ENCODE peak calls at places on chromosomes 4 and X, in six cellular contexts. One of them, this sample, is unnamed. For H3K27me3 and H3K4me1, the result is how much of the 10 kb centered on the place peaks cover.

GRCh38 chr4:37770016-37770415 is 56.5 kb upstream of the PGM2 start:
- DNase-seq in DND-41: no peak
- DNase-seq in effector memory CD4-positive, alpha-beta T cell: no peak
- DNase-seq in body of pancreas: no peak
- DNase-seq in breast epithelium: no peak
- DNase-seq in upper lobe of right lung: no peak
- DNase-seq in this sample: no peak

GRCh38 chr4:83340692-83341343 is 6.2 kb upstream of the HPSE start:
- DNase-seq in DND-41: peak
- DNase-seq in effector memory CD4-positive, alpha-beta T cell: no peak
- DNase-seq in body of pancreas: no peak
- DNase-seq in breast epithelium: no peak
- DNase-seq in upper lobe of right lung: no peak
- DNase-seq in this sample: no peak

GRCh38 chr4:108370291-108370690 is 201.6 kb upstream of the LEF1 start:
- DNase-seq in DND-41: peak
- DNase-seq in effector memory CD4-positive, alpha-beta T cell: no peak
- DNase-seq in body of pancreas: no peak
- DNase-seq in breast epithelium: no peak
- DNase-seq in upper lobe of right lung: no peak
- DNase-seq in this sample: no peak

GRCh38 chr4:151922306-151922705 is 161.5 kb upstream of the GATB start:
- DNase-seq in DND-41: no peak
- DNase-seq in effector memory CD4-positive, alpha-beta T cell: no peak
- DNase-seq in body of pancreas: no peak
- DNase-seq in breast epithelium: no peak
- DNase-seq in upper lobe of right lung: no peak
- DNase-seq in this sample: no peak

GRCh38 chr4:139828966-139829662 is 163.5 kb downstream of the MGST2 start:
- DNase-seq in DND-41: no peak
- DNase-seq in effector memory CD4-positive, alpha-beta T cell: no peak
- DNase-seq in body of pancreas: no peak
- DNase-seq in breast epithelium: no peak
- DNase-seq in upper lobe of right lung: no peak
- DNase-seq in this sample: no peak

GRCh38 chrX:34365482-34365881 is 233.4 kb upstream of the FAM47A start:
- DNase-seq in DND-41: no peak
- DNase-seq in effector memory CD4-positive, alpha-beta T cell: no peak
- DNase-seq in body of pancreas: no peak
- DNase-seq in breast epithelium: no peak
- DNase-seq in upper lobe of right lung: no peak
- DNase-seq in this sample: peak

GRCh38 chr4:72397314-72397713 is 171.7 kb downstream of the ADAMTS3 start:
- DNase-seq in DND-41: no peak
- DNase-seq in effector memory CD4-positive, alpha-beta T cell: no peak
- DNase-seq in body of pancreas: no peak
- DNase-seq in breast epithelium: no peak
- DNase-seq in upper lobe of right lung: peak
- DNase-seq in this sample: no peak

GRCh38 chr4:183571350-183572076 is 66.7 kb downstream of the ING2 start:
- DNase-seq in DND-41: no peak
- DNase-seq in effector memory CD4-positive, alpha-beta T cell: no peak
- DNase-seq in body of pancreas: peak
- DNase-seq in breast epithelium: peak
- DNase-seq in upper lobe of right lung: peak
- DNase-seq in this sample: peak

GRCh38 chrX:65985922-65986588 is 53.8 kb downstream of the VSIG4 start:
- DNase-seq in DND-41: peak
- DNase-seq in effector memory CD4-positive, alpha-beta T cell: peak
- DNase-seq in body of pancreas: peak
- DNase-seq in breast epithelium: no peak
- DNase-seq in upper lobe of right lung: no peak
- DNase-seq in this sample: peak

GRCh38 chr4:53638919-53639318 is 47.6 kb upstream of the LNX1 start:
- DNase-seq in DND-41: no peak
- DNase-seq in effector memory CD4-positive, alpha-beta T cell: no peak
- DNase-seq in body of pancreas: no peak
- DNase-seq in breast epithelium: no peak
- DNase-seq in upper lobe of right lung: no peak
- DNase-seq in this sample: no peak

GRCh38 chrX:24245201-24245600 is 68.7 kb downstream of the SUPT20HL2 start:
- DNase-seq in DND-41: no peak
- DNase-seq in effector memory CD4-positive, alpha-beta T cell: no peak
- DNase-seq in body of pancreas: no peak
- DNase-seq in breast epithelium: no peak
- DNase-seq in upper lobe of right lung: no peak
- DNase-seq in this sample: no peak

GRCh38 chrX:78375894-78376293 is 48.5 kb upstream of the CYSLTR1 start:
- DNase-seq in DND-41: peak
- DNase-seq in effector memory CD4-positive, alpha-beta T cell: no peak
- DNase-seq in body of pancreas: no peak
- DNase-seq in breast epithelium: no peak
- DNase-seq in upper lobe of right lung: no peak
- DNase-seq in this sample: no peak

GRCh38 chr4:30380404-30380998 is 339.7 kb upstream of the PCDH7 start:
- DNase-seq in DND-41: peak
- DNase-seq in effector memory CD4-positive, alpha-beta T cell: no peak
- DNase-seq in body of pancreas: peak
- DNase-seq in breast epithelium: no peak
- DNase-seq in upper lobe of right lung: no peak
- DNase-seq in this sample: peak

GRCh38 chr4:75726577-75726976 is 2.2 kb downstream of the USO1 start:
- DNase-seq in DND-41: no peak
- DNase-seq in effector memory CD4-positive, alpha-beta T cell: no peak
- DNase-seq in body of pancreas: no peak
- DNase-seq in breast epithelium: no peak
- DNase-seq in upper lobe of right lung: no peak
- DNase-seq in this sample: no peak

GRCh38 chrX:132184871-132185270 is 34.4 kb downstream of the RAP2C start:
- DNase-seq in DND-41: no peak
- DNase-seq in effector memory CD4-positive, alpha-beta T cell: no peak
- DNase-seq in body of pancreas: no peak
- DNase-seq in breast epithelium: no peak
- DNase-seq in upper lobe of right lung: no peak
- DNase-seq in this sample: no peak

GRCh38 chr4:125115476-125115875 is 199.3 kb upstream of the FAT4 start:
- DNase-seq in DND-41: no peak
- DNase-seq in effector memory CD4-positive, alpha-beta T cell: no peak
- DNase-seq in body of pancreas: no peak
- DNase-seq in breast epithelium: no peak
- DNase-seq in upper lobe of right lung: no peak
- DNase-seq in this sample: no peak

GRCh38 chr4:169108303-169108702 is 98.2 kb upstream of the CBR4 start:
- DNase-seq in DND-41: no peak
- DNase-seq in effector memory CD4-positive, alpha-beta T cell: no peak
- DNase-seq in body of pancreas: no peak
- DNase-seq in breast epithelium: no peak
- DNase-seq in upper lobe of right lung: no peak
- DNase-seq in this sample: no peak

GRCh38 chr4:121939690-121940089 is 12.2 kb downstream of the TRPC3 start:
- DNase-seq in DND-41: no peak
- DNase-seq in effector memory CD4-positive, alpha-beta T cell: no peak
- DNase-seq in body of pancreas: no peak
- DNase-seq in breast epithelium: no peak
- DNase-seq in upper lobe of right lung: no peak
- DNase-seq in this sample: no peak

GRCh38 chrX:64642482-64642881 is 247.2 kb upstream of the MTMR8 start:
- DNase-seq in DND-41: no peak
- DNase-seq in effector memory CD4-positive, alpha-beta T cell: no peak
- DNase-seq in body of pancreas: no peak
- DNase-seq in breast epithelium: no peak
- DNase-seq in upper lobe of right lung: no peak
- DNase-seq in this sample: no peak

GRCh38 chr4:102388636-102389035 is 43.4 kb upstream of the SLC39A8 start:
- DNase-seq in DND-41: no peak
- DNase-seq in effector memory CD4-positive, alpha-beta T cell: no peak
- DNase-seq in body of pancreas: no peak
- DNase-seq in breast epithelium: no peak
- DNase-seq in upper lobe of right lung: no peak
- DNase-seq in this sample: no peak

GRCh38 chr4:7306986-7307385 is 114.6 kb downstream of the SORCS2 start:
- DNase-seq in DND-41: no peak
- DNase-seq in effector memory CD4-positive, alpha-beta T cell: no peak
- DNase-seq in body of pancreas: no peak
- DNase-seq in breast epithelium: no peak
- DNase-seq in upper lobe of right lung: no peak
- DNase-seq in this sample: no peak
- H3K27me3 ChIP-seq in DND-41: under half
- H3K27me3 ChIP-seq in effector memory CD4-positive, alpha-beta T cell: under half
- H3K27me3 ChIP-seq in body of pancreas: under half
- H3K27me3 ChIP-seq in breast epithelium: under half
- H3K27me3 ChIP-seq in upper lobe of right lung: under half
- H3K27me3 ChIP-seq in this sample: under half

DNA sequence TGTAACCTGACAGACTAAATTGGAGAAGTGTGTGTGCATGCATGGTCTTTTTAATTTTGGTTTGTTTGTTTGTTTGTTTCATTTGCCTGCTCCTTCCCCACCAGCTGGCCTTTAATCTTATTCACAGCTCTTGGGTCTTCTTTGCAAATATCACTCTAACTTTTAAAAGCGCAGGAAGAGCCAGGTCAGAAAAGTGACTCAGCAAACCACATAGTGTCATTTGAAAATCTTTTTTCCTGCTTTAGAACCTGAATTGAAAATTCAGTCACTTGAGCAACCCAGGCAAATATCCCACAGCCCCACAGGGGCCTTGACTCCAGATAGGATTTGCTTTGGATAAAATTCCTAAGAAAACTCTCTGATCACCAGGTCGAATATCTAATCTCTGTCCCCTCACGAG is 4.6 kb downstream of the TMEM255A start:
- DNase-seq in DND-41: no peak
- DNase-seq in effector memory CD4-positive, alpha-beta T cell: no peak
- DNase-seq in body of pancreas: no peak
- DNase-seq in breast epithelium: no peak
- DNase-seq in upper lobe of right lung: no peak
- DNase-seq in this sample: no peak
- H3K4me1 ChIP-seq in DND-41: under half
- H3K4me1 ChIP-seq in effector memory CD4-positive, alpha-beta T cell: under half
- H3K4me1 ChIP-seq in body of pancreas: under half
- H3K4me1 ChIP-seq in breast epithelium: under half
- H3K4me1 ChIP-seq in upper lobe of right lung: under half
- H3K4me1 ChIP-seq in this sample: under half

GRCh38 chr4:112519689-112520597 is 4.0 kb upstream of the NEUROG2 start:
- DNase-seq in DND-41: no peak
- DNase-seq in effector memory CD4-positive, alpha-beta T cell: no peak
- DNase-seq in body of pancreas: no peak
- DNase-seq in breast epithelium: no peak
- DNase-seq in upper lobe of right lung: no peak
- DNase-seq in this sample: no peak

GRCh38 chr4:112518675-112519074 is 2.7 kb upstream of the NEUROG2 start:
- DNase-seq in DND-41: no peak
- DNase-seq in effector memory CD4-positive, alpha-beta T cell: no peak
- DNase-seq in body of pancreas: no peak
- DNase-seq in breast epithelium: no peak
- DNase-seq in upper lobe of right lung: no peak
- DNase-seq in this sample: no peak

GRCh38 chr4:112522389-112522788 is 6.4 kb upstream of the NEUROG2 start:
- DNase-seq in DND-41: no peak
- DNase-seq in effector memory CD4-positive, alpha-beta T cell: no peak
- DNase-seq in body of pancreas: no peak
- DNase-seq in breast epithelium: no peak
- DNase-seq in upper lobe of right lung: no peak
- DNase-seq in this sample: no peak

GRCh38 chr4:112521123-112522116 is 5.4 kb upstream of the NEUROG2 start:
- DNase-seq in DND-41: no peak
- DNase-seq in effector memory CD4-positive, alpha-beta T cell: no peak
- DNase-seq in body of pancreas: peak
- DNase-seq in breast epithelium: no peak
- DNase-seq in upper lobe of right lung: no peak
- DNase-seq in this sample: no peak

GRCh38 chr4:112520598-112521122 is 4.7 kb upstream of the NEUROG2 start:
- DNase-seq in DND-41: no peak
- DNase-seq in effector memory CD4-positive, alpha-beta T cell: no peak
- DNase-seq in body of pancreas: no peak
- DNase-seq in breast epithelium: no peak
- DNase-seq in upper lobe of right lung: no peak
- DNase-seq in this sample: no peak
- H3K4me3 ChIP-seq in DND-41: no peak
- H3K4me3 ChIP-seq in effector memory CD4-positive, alpha-beta T cell: no peak
- H3K4me3 ChIP-seq in body of pancreas: no peak
- H3K4me3 ChIP-seq in breast epithelium: no peak
- H3K4me3 ChIP-seq in upper lobe of right lung: no peak
- H3K4me3 ChIP-seq in this sample: no peak

GRCh38 chrX:71936632-71937031 is 26.0 kb downstream of the NHSL2 start:
- DNase-seq in DND-41: no peak
- DNase-seq in effector memory CD4-positive, alpha-beta T cell: no peak
- DNase-seq in body of pancreas: no peak
- DNase-seq in breast epithelium: no peak
- DNase-seq in upper lobe of right lung: no peak
- DNase-seq in this sample: no peak

GRCh38 chrX:71938371-71938770 is 27.7 kb downstream of the NHSL2 start:
- DNase-seq in DND-41: no peak
- DNase-seq in effector memory CD4-positive, alpha-beta T cell: no peak
- DNase-seq in body of pancreas: no peak
- DNase-seq in breast epithelium: no peak
- DNase-seq in upper lobe of right lung: no peak
- DNase-seq in this sample: no peak

GRCh38 chrX:71930298-71930697 is 19.7 kb downstream of the NHSL2 start:
- DNase-seq in DND-41: no peak
- DNase-seq in effector memory CD4-positive, alpha-beta T cell: no peak
- DNase-seq in body of pancreas: no peak
- DNase-seq in breast epithelium: no peak
- DNase-seq in upper lobe of right lung: no peak
- DNase-seq in this sample: no peak

GRCh38 chrX:71941145-71941544 is 30.5 kb downstream of the NHSL2 start:
- DNase-seq in DND-41: no peak
- DNase-seq in effector memory CD4-positive, alpha-beta T cell: no peak
- DNase-seq in body of pancreas: no peak
- DNase-seq in breast epithelium: no peak
- DNase-seq in upper lobe of right lung: no peak
- DNase-seq in this sample: no peak

GRCh38 chrX:71935542-71935941 is 24.9 kb downstream of the NHSL2 start:
- DNase-seq in DND-41: no peak
- DNase-seq in effector memory CD4-positive, alpha-beta T cell: no peak
- DNase-seq in body of pancreas: no peak
- DNase-seq in breast epithelium: no peak
- DNase-seq in upper lobe of right lung: no peak
- DNase-seq in this sample: no peak
- H3K27me3 ChIP-seq in DND-41: under half
- H3K27me3 ChIP-seq in effector memory CD4-positive, alpha-beta T cell: under half
- H3K27me3 ChIP-seq in body of pancreas: under half
- H3K27me3 ChIP-seq in breast epithelium: under half
- H3K27me3 ChIP-seq in upper lobe of right lung: under half
- H3K27me3 ChIP-seq in this sample: under half